ENCODE peak calls at places on chromosomes 5 and 9, in eight cellular contexts. X, N, K, R, P, L, J and F are unnamed samples.

GRCh38 chr9:125255781-125256391 is 5.7 kb upstream of the GAPVD1 start:
- DNase-seq in L (no peak), R (peak; percentile 34), J (peak; percentile 43), P (no peak), X (no peak), K (no peak), N (no peak), F (no peak)

GRCh38 chr5:153402550-153402949 is 87.9 kb upstream of the GRIA1 start:
- DNase-seq in R (no peak), J (no peak), X (no peak), L (no peak), P (no peak), K (no peak), N (no peak), F (no peak)

GRCh38 chr9:128845186-128845931 is 15.8 kb upstream of the SPOUT1 start:
- DNase-seq in X (no peak), K (no peak), J (peak; percentile 93), N (no peak), P (no peak), L (no peak), R (no peak), F (peak; percentile 41)

GRCh38 chr5:93395010-93395409 is 186.0 kb downstream of the NR2F1-AS1 start:
- DNase-seq in K (no peak), L (no peak), X (no peak), J (no peak), R (no peak), N (no peak), P (no peak), F (no peak)

GRCh38 chr5:136686192-136686872 is 321.0 kb upstream of the TRPC7 start:
- DNase-seq in X (no peak), J (no peak), R (no peak), K (no peak), P (no peak), N (no peak), L (peak; percentile 26), F (no peak)

GRCh38 chr9:127133739-127134167 is 11.3 kb upstream of the ANGPTL2 start:
- DNase-seq in N (peak; percentile 67), K (peak; percentile 91), X (peak; percentile 26), R (no peak), P (peak; percentile 76), J (no peak), L (peak; percentile 91), F (no peak)

GRCh38 chr5:147055850-147056523 is 177.4 kb upstream of the PPP2R2B start:
- DNase-seq in X (no peak), R (no peak), K (no peak), J (no peak), N (no peak), L (no peak), P (no peak), F (no peak)

GRCh38 chr9:23769307-23769935 is 56.6 kb downstream of the ELAVL2 start:
- DNase-seq in J (no peak), N (peak; percentile 26), R (no peak), X (no peak), P (no peak), K (no peak), L (peak; percentile 6), F (no peak)

GRCh38 chr5:139863361-139863760 is 67.8 kb downstream of the PSD2 start:
- DNase-seq in K (peak; percentile 90), N (no peak), L (no peak), R (peak; percentile 30), P (no peak), X (no peak), J (no peak), F (no peak)

GRCh38 chr5:178213748-178214151 is 9.4 kb downstream of the HNRNPAB start:
- DNase-seq in P (no peak), K (no peak), N (no peak), L (no peak), J (no peak), X (peak; percentile 64), R (no peak), F (peak; percentile 17)

GRCh38 chr5:178216779-178217178 is 12.4 kb downstream of the HNRNPAB start:
- DNase-seq in P (no peak), N (no peak), R (no peak), X (no peak), J (no peak), K (no peak), L (no peak), F (no peak)

GRCh38 chr5:178214160-178214803 is 9.9 kb downstream of the HNRNPAB start:
- DNase-seq in K (no peak), P (no peak), J (no peak), R (no peak), X (no peak), L (no peak), N (no peak), F (peak; percentile 45)

GRCh38 chr5:178216088-178216534 is 11.8 kb downstream of the HNRNPAB start:
- DNase-seq in N (no peak), P (no peak), X (no peak), R (no peak), L (no peak), J (no peak), K (no peak), F (no peak)

DNA sequence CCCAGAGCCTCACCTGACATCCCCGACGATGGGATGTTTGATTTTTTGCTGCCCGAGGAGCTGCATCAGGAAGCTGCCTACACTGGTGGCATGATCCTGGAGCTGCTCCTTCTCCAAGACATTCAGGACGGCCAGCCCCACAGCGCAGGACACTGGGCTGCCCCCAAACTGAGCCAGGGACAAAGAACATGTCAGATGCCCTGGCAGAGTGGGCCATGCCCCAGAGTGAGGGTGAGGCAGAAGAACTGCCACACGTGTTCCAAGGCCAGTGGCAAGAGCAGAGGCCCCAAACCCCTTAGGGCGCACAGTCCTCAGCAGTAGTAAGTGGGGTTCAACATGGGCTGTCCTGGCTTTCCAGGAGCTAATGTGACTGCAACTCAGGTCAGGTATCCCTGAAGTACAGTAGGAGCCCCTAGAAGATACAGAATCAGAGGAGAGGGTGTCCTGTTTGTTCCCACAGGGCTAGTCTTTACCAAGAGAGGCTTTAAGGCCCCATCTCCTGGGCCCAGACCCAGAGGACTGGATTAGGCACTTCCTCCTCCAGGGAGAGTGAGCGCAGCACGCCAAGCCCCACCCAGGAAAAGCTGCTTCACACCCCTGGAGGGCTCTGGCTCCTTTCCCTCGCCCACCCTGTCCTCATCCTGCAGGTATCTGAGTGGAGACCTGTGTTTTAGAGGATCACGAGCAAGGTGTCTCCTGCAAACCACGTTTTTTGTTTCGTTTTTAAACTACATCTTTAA is 11.1 kb downstream of the HNRNPAB start:
- DNase-seq in J (no peak), N (no peak), R (no peak), X (no peak), K (no peak), P (no peak), L (no peak), F (no peak)
- TF ChIP-seq POLR2A in J (peak; percentile 41), N (no peak), R (no peak), X (no peak), K (no peak), P (no peak), L (no peak), F (no peak)

GRCh38 chr5:143384865-143385657 is 18.4 kb downstream of the NR3C1 start:
- DNase-seq in J (no peak), K (no peak), R (no peak), P (no peak), N (no peak), X (no peak), L (no peak), F (no peak)
- TF ChIP-seq POLR2A in J (no peak), K (no peak), R (no peak), P (no peak), N (no peak), X (no peak), L (no peak), F (no peak)

GRCh38 chr5:7068156-7068555 is 327.8 kb upstream of the ADCY2 start:
- DNase-seq in X (no peak), J (no peak), P (no peak), K (no peak), N (no peak), R (no peak), L (no peak), F (no peak)
- TF ChIP-seq POLR2A in X (no peak), J (no peak), P (no peak), K (no peak), N (no peak), R (no peak), L (no peak), F (no peak)

GRCh38 chr5:160418561-160419457 is at the start of gene SLU7:
- DNase-seq in P (peak; percentile 88), R (peak; percentile 95), N (peak; percentile 67), J (peak; percentile 87), L (peak; percentile 95), X (peak; percentile 96), K (peak; percentile 98), F (peak; percentile 96)
- TF ChIP-seq POLR2A in P (peak; percentile 71), R (peak; percentile 50), N (peak; percentile 29), J (peak; percentile 89), L (peak; percentile 93), X (no peak), K (peak; percentile 62), F (no peak)

DNA sequence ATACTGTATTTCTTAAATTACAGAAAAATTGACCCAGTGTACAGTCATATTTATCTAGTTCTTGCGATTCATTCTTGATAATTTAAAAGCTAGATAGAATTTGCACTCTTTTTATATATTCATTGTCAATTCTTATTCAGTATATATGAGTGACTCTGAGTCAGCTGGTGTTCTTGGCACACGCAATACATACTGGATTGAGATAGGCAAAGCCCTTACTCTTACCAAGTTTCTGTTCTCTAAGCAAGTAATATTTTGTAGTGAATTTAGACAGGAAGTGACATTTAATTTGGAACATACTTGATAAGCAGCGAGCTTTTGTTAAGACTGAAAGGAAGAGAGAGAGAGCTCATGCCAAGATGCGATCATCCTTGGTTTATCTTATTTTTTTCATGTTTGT is 57.7 kb downstream of the GPBP1 start:
- DNase-seq in P (no peak), N (no peak), R (no peak), K (no peak), X (no peak), J (no peak), L (peak; percentile 60), F (no peak)
- TF ChIP-seq POLR2A in P (no peak), N (no peak), R (no peak), K (no peak), X (no peak), J (no peak), L (no peak), F (no peak)

GRCh38 chr9:83978992-83979811 is 813 bp downstream of the HNRNPK start:
- DNase-seq in L (peak; percentile 81), J (peak; percentile 49), R (peak; percentile 85), P (peak; percentile 69), N (peak; percentile 49), K (peak; percentile 92), X (peak; percentile 82), F (peak; percentile 98)
- TF ChIP-seq POLR2A in L (peak; percentile 27), J (no peak), R (no peak), P (no peak), N (no peak), K (no peak), X (no peak), F (no peak)

GRCh38 chr5:173671121-173671949 is 54.9 kb upstream of the BOD1 start:
- DNase-seq in R (peak; percentile 68), L (no peak), J (no peak), P (peak; percentile 18), N (no peak), K (no peak), X (peak; percentile 80), F (no peak)
- TF ChIP-seq POLR2A in R (no peak), L (no peak), J (no peak), P (no peak), N (no peak), K (no peak), X (no peak), F (no peak)